ENCODE peak calls at places on chromosomes 4 and X, in eight cellular contexts. Z is nephron progenitor cell, Q is HS-5, F is left ventricle myocardium inferior, R is activated B cell treated with CpG ODN at 0.5 μM for 24 hours, T is PC-3, B is HT1080, W is AG08396. M is an unnamed sample.
A peak's percentile ranks its signal among the peaks of the same experiment; 100 is the strongest.

GRCh38 chr4:187491959-187492358 is 503.6 kb upstream of the ZFP42 start:
- DNase-seq in Z (no peak), Q (no peak), F (no peak), R (no peak), T (no peak), B (no peak), W (no peak), M (no peak)

GRCh38 chr4:165079476-165079875 is 25.8 kb downstream of the TRIM75 start:
- DNase-seq in Z (no peak), Q (no peak), F (peak; percentile 43), R (no peak), T (peak; percentile 31), B (peak; percentile 11), W (no peak), M (peak; percentile 34)

GRCh38 chr4:103046416-103047290 is 27.1 kb upstream of the SLC9B1 start:
- DNase-seq in Z (peak; percentile 21), Q (no peak), F (no peak), R (no peak), T (peak; percentile 59), B (peak; percentile 26), W (peak; percentile 35), M (peak; percentile 62)

GRCh38 chrX:118974088-118974907 is at the start of gene LONRF3:
- DNase-seq in Z (peak; percentile 39), Q (no peak), F (peak; percentile 73), R (peak; percentile 41), T (peak; percentile 67), B (no peak), W (peak; percentile 69), M (peak; percentile 74)

GRCh38 chr4:51906167-51906647 is 63.3 kb downstream of the DCUN1D4 start:
- DNase-seq in Z (no peak), Q (no peak), F (no peak), R (no peak), T (peak; percentile 13), B (peak; percentile 64), W (no peak), M (peak; percentile 33)

GRCh38 chrX:108177321-108177990 is 85.9 kb downstream of the ATG4A start:
- DNase-seq in Z (no peak), Q (no peak), F (no peak), R (no peak), T (no peak), B (no peak), W (no peak), M (no peak)

GRCh38 chrX:45527834-45528233 is 327.2 kb upstream of the DIPK2B start:
- DNase-seq in Z (no peak), Q (no peak), F (no peak), R (no peak), T (no peak), B (no peak), W (no peak), M (no peak)

GRCh38 chr4:94802091-94802490 is 44.3 kb downstream of the BMPR1B start:
- DNase-seq in Z (no peak), Q (no peak), F (peak; percentile 50), R (no peak), T (no peak), B (no peak), W (no peak), M (no peak)

GRCh38 chr4:47686294-47686872 is 151.5 kb downstream of the CORIN start:
- DNase-seq in Z (peak; percentile 68), Q (no peak), F (peak; percentile 48), R (peak; percentile 19), T (peak; percentile 58), B (peak; percentile 15), W (peak; percentile 29), M (peak; percentile 72)

GRCh38 chrX:151098996-151099395 is 77.4 kb upstream of the GPR50 start:
- DNase-seq in Z (no peak), Q (no peak), F (no peak), R (no peak), T (no peak), B (no peak), W (no peak), M (no peak)

GRCh38 chrX:8848921-8849320 is 47.7 kb upstream of the FAM9A start:
- DNase-seq in Z (no peak), Q (peak; percentile 15), F (no peak), R (no peak), T (peak; percentile 50), B (peak; percentile 55), W (no peak), M (no peak)

GRCh38 chr4:35151816-35152572 is 1092.3 kb downstream of the ARAP2 start:
- DNase-seq in Z (peak; percentile 50), Q (peak; percentile 6), F (no peak), R (no peak), T (peak; percentile 67), B (peak; percentile 17), W (no peak), M (peak; percentile 44)

GRCh38 chr4:83855044-83855443 is 319.1 kb downstream of the GPAT3 start:
- DNase-seq in Z (no peak), Q (peak; percentile 97), F (no peak), R (no peak), T (peak; percentile 93), B (peak; percentile 95), W (peak; percentile 75), M (peak; percentile 11)

GRCh38 chr4:22483551-22483981 is 32.3 kb downstream of the ADGRA3 start:
- DNase-seq in Z (no peak), Q (peak; percentile 83), F (no peak), R (no peak), T (peak; percentile 50), B (peak; percentile 28), W (no peak), M (no peak)

GRCh38 chr4:82371398-82371972 is 2.3 kb downstream of the HNRNPD start:
- DNase-seq in Z (no peak), Q (no peak), F (no peak), R (no peak), T (peak; percentile 3), B (no peak), W (peak; percentile 37), M (no peak)

GRCh38 chr4:76803522-76803921 is 94.4 kb downstream of the SOWAHB start:
- DNase-seq in Z (no peak), Q (peak; percentile 52), F (no peak), R (no peak), T (peak; percentile 92), B (peak; percentile 95), W (peak; percentile 77), M (peak; percentile 75)

GRCh38 chr4:141220271-141220654 is 432 bp upstream of the ZNF330 start:
- DNase-seq in Z (no peak), Q (no peak), F (no peak), R (no peak), T (no peak), B (peak; percentile 8), W (no peak), M (no peak)

GRCh38 chrX:46912673-46913491 is 661 bp downstream of the JADE3 start:
- DNase-seq in Z (peak; percentile 61), Q (no peak), F (peak; percentile 25), R (peak; percentile 58), T (peak; percentile 45), B (peak; percentile 38), W (peak; percentile 76), M (peak; percentile 66)

GRCh38 chr4:19248023-19248422 is 1003.7 kb upstream of the SLIT2 start:
- DNase-seq in Z (no peak), Q (no peak), F (no peak), R (no peak), T (no peak), B (no peak), W (no peak), M (no peak)

M was measured in hepatocyte.